ENCODE peak calls at places on chromosomes 7 and 10, in six cellular contexts. N is GM23248, T is pancreas, F is H9, J is ovary, U is WERI-Rb-1. A is an unnamed sample.

GRCh38 chr7:134873253-134873652 is 93.8 kb downstream of the CALD1 start:
- DNase-seq in F (no peak), U (no peak), J (no peak), N (peak; percentile 67), T (no peak), A (no peak)

GRCh38 chr10:12631216-12631615 is 281.9 kb downstream of the CAMK1D start:
- DNase-seq in F (no peak), N (peak; percentile 5), U (no peak), T (no peak), J (no peak), A (no peak)

GRCh38 chr10:6037422-6037821 is 24.7 kb downstream of the IL2RA start:
- DNase-seq in T (no peak), F (no peak), U (no peak), J (no peak), N (no peak), A (no peak)

GRCh38 chr7:112546723-112547513 is 66.1 kb downstream of the LSMEM1 start:
- DNase-seq in F (peak; percentile 62), U (peak; percentile 55), N (no peak), T (no peak), J (no peak), A (no peak)

GRCh38 chr10:91643700-91644099 is 10.8 kb upstream of the PPP1R3C start:
- DNase-seq in J (no peak), F (peak; percentile 67), N (no peak), U (peak; percentile 40), T (no peak), A (no peak)

GRCh38 chr7:106521115-106521514 is 139.8 kb downstream of the CCDC71L start:
- DNase-seq in J (no peak), U (no peak), F (peak; percentile 32), N (no peak), T (no peak), A (no peak)

GRCh38 chr7:114789942-114790341 is 132.0 kb upstream of the MDFIC start:
- DNase-seq in F (no peak), U (no peak), J (no peak), T (no peak), N (peak; percentile 93), A (no peak)

GRCh38 chr10:62332406-62332805 is 41.8 kb upstream of the ZNF365 start:
- DNase-seq in J (no peak), N (no peak), U (no peak), F (no peak), T (no peak), A (no peak)

GRCh38 chr7:108413782-108414492 is 42.3 kb downstream of the NRCAM start:
- DNase-seq in U (no peak), T (no peak), N (peak; percentile 68), J (no peak), F (peak; percentile 32), A (no peak)

GRCh38 chr10:95792874-95793285 is 36.9 kb downstream of the ENTPD1 start:
- DNase-seq in T (no peak), U (no peak), N (peak; percentile 53), F (no peak), J (no peak), A (no peak)

GRCh38 chr10:119428789-119429188 is 113.7 kb downstream of the RGS10 start:
- DNase-seq in T (no peak), F (no peak), N (no peak), U (no peak), J (no peak), A (no peak)

GRCh38 chr10:49600781-49601400 is 9.2 kb upstream of the SLC18A3 start:
- DNase-seq in T (no peak), F (no peak), N (peak; percentile 51), U (no peak), J (no peak), A (no peak)

GRCh38 chr10:43197834-43198681 is 59.8 kb downstream of the CSGALNACT2 start:
- DNase-seq in T (no peak), J (no peak), F (peak; percentile 32), N (peak; percentile 65), U (peak; percentile 66), A (no peak)

GRCh38 chr7:150313870-150314269 is 9.3 kb upstream of the LRRC61 start:
- DNase-seq in J (no peak), F (peak; percentile 21), T (no peak), N (no peak), U (no peak), A (no peak)

GRCh38 chr7:69395072-69395714 is 203.1 kb upstream of the AUTS2 start:
- DNase-seq in N (peak; percentile 93), F (no peak), T (no peak), U (no peak), J (no peak), A (no peak)

GRCh38 chr10:33386926-33387325 is 52.5 kb upstream of the NRP1 start:
- DNase-seq in T (no peak), F (no peak), J (no peak), N (no peak), U (no peak), A (no peak)

GRCh38 chr10:104309980-104310978 is 28.0 kb downstream of the ITPRIP start:
- DNase-seq in T (peak; percentile 44), F (no peak), U (no peak), N (peak; percentile 97), J (peak; percentile 82), A (no peak)

DNA sequence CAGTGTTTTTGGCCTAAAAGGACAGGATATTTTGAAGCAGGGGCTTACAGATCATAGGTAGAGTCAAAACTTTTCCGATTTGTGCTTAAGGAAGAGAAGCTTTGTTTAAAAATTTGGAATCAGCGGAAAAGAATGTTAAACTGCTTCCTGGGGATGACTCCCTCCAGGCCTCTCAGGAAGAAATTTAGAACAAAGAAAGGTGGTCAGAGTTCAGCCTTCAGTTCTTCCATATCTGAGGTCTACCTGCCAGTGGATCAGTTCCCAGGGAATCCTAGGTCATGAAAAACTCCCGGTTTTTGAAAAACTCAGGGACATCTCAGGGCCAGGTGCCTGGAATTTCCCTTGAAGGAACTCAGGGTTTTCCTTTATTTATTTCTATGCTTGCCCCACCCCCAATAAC is 100.3 kb downstream of the MCU start:
- DNase-seq in F (no peak), N (no peak), T (no peak), J (no peak), U (no peak), A (no peak)
- H3K9me3 ChIP-seq in F (no peaks in the 10 kb centered on the region), N (no peaks in the 10 kb centered on the region), T (no peaks in the 10 kb centered on the region), J (no peaks in the 10 kb centered on the region), U (no peaks in the 10 kb centered on the region), A (no peaks in the 10 kb centered on the region)

DNA sequence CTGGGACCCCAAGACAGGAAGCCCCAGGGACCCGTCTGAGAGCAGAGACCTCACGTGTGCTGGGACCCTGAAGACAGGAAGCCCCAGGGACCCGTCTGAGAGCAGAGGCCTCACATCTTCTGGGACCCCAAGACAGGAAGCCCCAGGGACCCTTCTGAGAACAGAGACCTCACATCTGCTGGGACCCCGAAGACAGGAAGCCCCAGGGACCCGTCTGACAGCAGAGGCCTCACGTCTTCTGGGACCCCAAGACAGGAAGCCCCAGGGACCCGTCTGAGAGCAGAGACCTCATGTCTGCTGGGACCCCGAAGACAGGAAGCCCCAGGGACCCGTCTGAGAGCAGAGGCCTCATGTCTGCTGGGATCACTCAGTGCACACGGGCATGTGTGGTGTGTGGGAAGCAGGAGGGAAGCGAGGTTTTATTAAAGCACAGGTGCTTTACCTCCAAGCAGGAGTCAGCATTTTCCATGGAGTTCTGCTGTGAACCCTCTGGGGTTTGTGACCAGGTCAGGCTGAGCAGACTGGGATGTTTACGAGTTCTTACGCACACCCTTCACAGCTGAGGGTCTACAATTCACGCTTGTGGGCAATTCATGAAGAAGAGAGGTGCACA is 590.6 kb downstream of the DNAJB6 start:
- DNase-seq in T (no peak), U (no peak), F (no peak), J (no peak), N (no peak), A (no peak)
- H3K9me3 ChIP-seq in T (no peaks in the 10 kb centered on the region), U (no peaks in the 10 kb centered on the region), F (no peaks in the 10 kb centered on the region), J (no peaks in the 10 kb centered on the region), N (no peaks in the 10 kb centered on the region), A (peaks cover under 1% of the 10 kb centered on the region)

GRCh38 chr7:158120751-158121150 is 466.9 kb downstream of the PTPRN2 start:
- DNase-seq in N (no peak), F (no peak), T (no peak), J (no peak), U (no peak), A (no peak)

GRCh38 chr7:158114056-158114850 is 473.4 kb downstream of the PTPRN2 start:
- DNase-seq in F (no peak), J (no peak), N (no peak), T (no peak), U (no peak), A (no peak)

GRCh38 chr7:158116235-158116634 is 471.4 kb downstream of the PTPRN2 start:
- DNase-seq in F (no peak), J (no peak), T (no peak), U (no peak), N (no peak), A (no peak)

GRCh38 chr7:158120313-158120712 is 467.3 kb downstream of the PTPRN2 start:
- DNase-seq in F (no peak), U (no peak), N (no peak), J (no peak), T (no peak), A (no peak)

DNA sequence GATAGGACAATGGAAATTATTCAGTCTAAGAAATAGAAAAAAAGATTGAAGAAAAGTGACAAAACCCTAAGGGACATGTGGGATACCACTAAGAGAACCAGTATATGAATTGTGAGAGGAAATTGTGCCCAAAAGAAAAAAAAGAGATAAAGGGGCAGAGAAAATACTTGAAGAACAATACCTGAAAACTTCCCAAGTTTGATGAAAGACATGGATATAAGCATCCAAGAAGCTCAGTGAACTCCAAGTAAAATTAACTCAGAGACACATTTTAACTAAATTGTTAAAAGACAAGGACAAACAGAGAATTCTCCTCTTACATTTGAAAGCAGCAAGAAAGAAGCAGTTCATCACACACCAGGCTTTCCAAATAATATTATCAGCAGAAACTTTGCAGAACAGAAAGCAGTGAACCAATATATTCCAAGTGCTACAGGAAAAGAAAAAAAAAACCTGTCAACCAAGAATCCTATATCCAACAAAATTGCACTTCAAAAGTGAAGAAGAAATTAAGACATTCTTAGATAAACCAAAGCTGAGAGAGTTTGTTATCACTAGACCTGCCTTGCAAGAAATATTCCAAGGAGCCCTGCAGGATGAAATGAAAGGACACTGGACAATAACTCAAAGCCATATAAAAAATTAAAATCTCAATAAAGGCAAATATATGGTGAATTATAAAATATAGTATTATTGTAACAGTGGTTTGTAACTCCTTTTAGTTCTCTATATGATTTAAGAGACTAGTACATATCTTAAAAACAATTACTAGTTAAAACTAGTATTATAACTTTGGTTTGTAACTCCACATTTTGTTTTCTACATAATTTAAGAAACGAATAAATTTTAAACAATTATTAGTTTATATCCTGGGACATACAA is 470.0 kb downstream of the PTPRN2 start:
- DNase-seq in J (no peak), T (no peak), F (no peak), U (no peak), N (no peak), A (no peak)
- H3K9me3 ChIP-seq in J (no peaks in the 10 kb centered on the region), T (peaks cover 5% of the 10 kb centered on the region), F (no peaks in the 10 kb centered on the region), U (no peaks in the 10 kb centered on the region), N (no peaks in the 10 kb centered on the region), A (peaks cover 4% of the 10 kb centered on the region)

DNA sequence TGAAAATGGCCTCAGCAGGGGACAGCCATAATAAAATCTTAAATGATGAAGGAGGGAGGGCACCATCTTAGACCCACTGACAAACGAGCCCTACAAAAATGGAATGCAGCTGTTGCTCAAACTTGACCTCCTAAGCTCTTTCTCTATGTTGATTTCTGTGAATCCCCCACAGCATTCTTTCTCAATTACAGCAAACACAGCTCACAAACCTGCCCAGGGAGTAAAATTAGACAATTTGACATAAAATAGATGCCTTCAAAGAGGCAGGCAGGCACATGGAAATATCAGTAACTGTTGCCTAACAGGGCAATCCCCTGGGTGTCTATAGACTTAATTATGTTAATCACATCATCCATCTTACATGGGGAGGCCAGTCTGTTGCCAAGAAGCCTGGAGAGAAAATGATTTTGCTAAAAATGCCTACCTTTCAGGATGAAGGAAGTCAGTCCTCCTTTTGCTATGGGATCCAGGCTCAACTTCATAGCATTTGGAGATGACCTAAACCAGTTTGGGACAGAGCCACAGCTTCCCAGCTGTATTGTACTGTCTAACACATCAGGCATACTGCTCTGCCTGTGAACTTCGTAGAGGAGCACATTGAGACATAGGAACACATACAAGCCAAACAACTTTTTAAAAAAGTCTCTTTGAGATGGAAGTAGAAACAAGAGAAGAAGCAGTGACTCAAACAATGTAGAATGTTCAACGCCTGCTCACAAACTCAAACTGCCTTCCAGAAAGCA is 1177.4 kb downstream of the SORCS1 start:
- DNase-seq in T (no peak), N (no peak), F (no peak), J (no peak), U (no peak), A (no peak)
- H3K9me3 ChIP-seq in T (no peaks in the 10 kb centered on the region), N (no peaks in the 10 kb centered on the region), F (no peaks in the 10 kb centered on the region), J (no peaks in the 10 kb centered on the region), U (no peaks in the 10 kb centered on the region), A (no peaks in the 10 kb centered on the region)

A was measured in T-helper 17 cell.